ENCODE peak calls at places on chromosomes 5 and 9, in ten cellular contexts. X is gastrocnemius medialis, V is transverse colon, A is PC-9, J is epithelial cell of proximal tubule, Q is adrenal gland, H is ovary, K is mucosa of descending colon, D is A549, F is IMR-90. C is an unnamed sample.

GRCh38 chr5:23332650-23333251 is 174.7 kb upstream of the PRDM9 start:
- DNase-seq in X (no peak), V (no peak), A (no peak), J (no peak), Q (no peak), H (no peak), K (no peak), D (peak), F (no peak), C (no peak)

GRCh38 chr9:131173995-131174394 is 48.6 kb downstream of the NUP214 start:
- DNase-seq in X (no peak), V (no peak), A (no peak), J (no peak), Q (no peak), H (no peak), K (no peak), D (no peak), F (no peak), C (no peak)

GRCh38 chr5:170250810-170251317 is 18.1 kb downstream of the C5orf58 start:
- DNase-seq in X (no peak), V (no peak), A (no peak), J (no peak), Q (no peak), H (no peak), K (no peak), D (no peak), F (no peak), C (no peak)

GRCh38 chr5:88836195-88836838 is 46.7 kb downstream of the MEF2C start:
- DNase-seq in X (peak), V (no peak), A (no peak), J (no peak), Q (peak), H (peak), K (no peak), D (no peak), F (peak), C (no peak)

GRCh38 chr5:125412051-125412560 is 665.7 kb upstream of the ZNF608 start:
- DNase-seq in X (peak), V (peak), A (no peak), J (peak), Q (peak), H (no peak), K (no peak), D (no peak), F (no peak), C (peak)

GRCh38 chr5:163535290-163535689 is 29.9 kb downstream of the MAT2B start:
- DNase-seq in X (no peak), V (no peak), A (no peak), J (no peak), Q (no peak), H (no peak), K (no peak), D (no peak), F (no peak), C (no peak)

GRCh38 chr5:1067141-1068121 is 44.4 kb downstream of the SLC12A7 start:
- DNase-seq in X (no peak), V (no peak), A (no peak), J (no peak), Q (no peak), H (no peak), K (no peak), D (no peak), F (no peak), C (no peak)

GRCh38 chr9:113580041-113580953 is 116.8 kb downstream of the RGS3 start:
- DNase-seq in X (peak), V (peak), A (peak), J (no peak), Q (peak), H (no peak), K (peak), D (no peak), F (peak), C (peak)

GRCh38 chr5:116507941-116508655 is 66.5 kb downstream of the SEMA6A start:
- DNase-seq in X (no peak), V (no peak), A (no peak), J (no peak), Q (no peak), H (no peak), K (no peak), D (no peak), F (no peak), C (no peak)

GRCh38 chr5:130037905-130038304 is 133.6 kb downstream of the CHSY3 start:
- DNase-seq in X (no peak), V (no peak), A (no peak), J (no peak), Q (no peak), H (no peak), K (no peak), D (no peak), F (no peak), C (no peak)

GRCh38 chr5:140018096-140018481 is 25.0 kb downstream of the NRG2 start:
- DNase-seq in X (peak), V (no peak), A (no peak), J (no peak), Q (peak), H (no peak), K (no peak), D (no peak), F (no peak), C (no peak)

GRCh38 chr5:106097308-106097707 is 1573.4 kb downstream of the EFNA5 start:
- DNase-seq in X (no peak), V (no peak), A (no peak), J (no peak), Q (no peak), H (no peak), K (no peak), D (no peak), F (peak), C (no peak)

GRCh38 chr9:109914280-109915027 is 134.5 kb downstream of the PALM2AKAP2 start:
- DNase-seq in X (no peak), V (peak), A (no peak), J (peak), Q (no peak), H (no peak), K (no peak), D (no peak), F (peak), C (no peak)

GRCh38 chr5:89878140-89878570 is 531.4 kb downstream of the CETN3 start:
- DNase-seq in X (no peak), V (no peak), A (no peak), J (no peak), Q (no peak), H (no peak), K (no peak), D (no peak), F (peak), C (no peak)

GRCh38 chr5:115109840-115110239 is 59.9 kb downstream of the TRIM36 start:
- DNase-seq in X (no peak), V (no peak), A (no peak), J (no peak), Q (no peak), H (no peak), K (no peak), D (no peak), F (no peak), C (no peak)

GRCh38 chr5:176740702-176741565 is 69.4 kb upstream of the UNC5A start:
- DNase-seq in X (no peak), V (no peak), A (no peak), J (no peak), Q (no peak), H (no peak), K (no peak), D (no peak), F (no peak), C (no peak)

GRCh38 chr9:35812025-35812602 is at the start of gene SPAG8:
- DNase-seq in X (peak), V (peak), A (no peak), J (peak), Q (peak), H (peak), K (peak), D (peak), F (peak), C (peak)

GRCh38 chr9:35811364-35812024 is 568 bp downstream of the SPAG8 start:
- DNase-seq in X (peak), V (no peak), A (no peak), J (no peak), Q (peak), H (no peak), K (no peak), D (no peak), F (no peak), C (peak)

GRCh38 chr9:35814106-35814840 is 569 bp downstream of the HINT2 start:
- DNase-seq in X (peak), V (peak), A (peak), J (no peak), Q (peak), H (peak), K (peak), D (peak), F (peak), C (peak)

GRCh38 chr9:35814841-35815543 is at the start of gene HINT2:
- DNase-seq in X (peak), V (peak), A (peak), J (peak), Q (peak), H (peak), K (peak), D (peak), F (peak), C (peak)

GRCh38 chr9:35813434-35814105 is 1.3 kb downstream of the HINT2 start:
- DNase-seq in X (no peak), V (no peak), A (no peak), J (no peak), Q (no peak), H (no peak), K (no peak), D (peak), F (peak), C (no peak)
- TF ChIP-seq CTCF in X (no peak), V (no peak), A (peak), J (peak), Q (no peak), H (no peak), K (no peak), D (peak), F (peak), C (peak)

GRCh38 chr9:97386733-97387503 is 25.0 kb upstream of the TDRD7 start:
- DNase-seq in X (peak), V (peak), A (no peak), J (no peak), Q (peak), H (peak), K (peak), D (peak), F (peak), C (peak)
- TF ChIP-seq CTCF in X (peak), V (peak), A (peak), J (peak), Q (peak), H (peak), K (peak), D (peak), F (peak), C (peak)

DNA sequence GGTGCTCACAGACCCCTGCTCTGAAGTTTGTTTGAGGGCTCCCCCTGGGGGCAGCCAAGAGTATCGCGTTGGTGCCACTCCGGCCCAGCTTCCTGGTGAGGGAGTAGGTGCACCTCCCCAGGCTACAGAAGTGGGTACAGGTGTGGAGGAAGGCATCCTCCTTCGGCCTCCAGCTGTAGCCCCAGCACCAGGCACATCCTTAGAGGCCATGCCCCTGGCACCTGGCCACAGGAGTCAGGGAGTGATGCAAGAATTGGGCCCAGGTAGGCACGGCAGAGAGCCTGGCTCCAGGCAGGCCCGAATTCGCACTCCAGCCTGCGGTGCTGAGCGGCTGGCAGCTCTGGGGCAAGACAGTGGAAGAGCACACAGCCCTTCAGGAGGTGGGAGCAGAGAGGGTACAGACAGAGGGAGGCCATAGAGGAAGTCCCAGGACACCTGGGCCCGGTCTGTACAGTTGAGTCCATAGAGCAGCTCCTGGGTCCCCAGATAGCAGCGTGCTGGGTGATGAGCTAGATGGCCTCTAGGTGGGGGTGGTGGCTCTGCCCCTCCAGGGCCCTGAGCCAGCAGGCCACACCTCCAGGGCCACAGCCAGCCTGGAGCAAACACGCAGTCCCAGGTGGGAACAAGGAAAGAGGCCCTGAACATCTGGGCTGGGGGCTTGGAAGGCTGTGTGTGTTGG is 2.4 kb downstream of the SAPCD2 start:
- DNase-seq in X (peak), V (peak), A (peak), J (no peak), Q (peak), H (peak), K (peak), D (peak), F (peak), C (peak)
- TF ChIP-seq CTCF in X (peak), V (peak), A (peak), J (peak), Q (peak), H (peak), K (peak), D (peak), F (peak), C (peak)

DNA sequence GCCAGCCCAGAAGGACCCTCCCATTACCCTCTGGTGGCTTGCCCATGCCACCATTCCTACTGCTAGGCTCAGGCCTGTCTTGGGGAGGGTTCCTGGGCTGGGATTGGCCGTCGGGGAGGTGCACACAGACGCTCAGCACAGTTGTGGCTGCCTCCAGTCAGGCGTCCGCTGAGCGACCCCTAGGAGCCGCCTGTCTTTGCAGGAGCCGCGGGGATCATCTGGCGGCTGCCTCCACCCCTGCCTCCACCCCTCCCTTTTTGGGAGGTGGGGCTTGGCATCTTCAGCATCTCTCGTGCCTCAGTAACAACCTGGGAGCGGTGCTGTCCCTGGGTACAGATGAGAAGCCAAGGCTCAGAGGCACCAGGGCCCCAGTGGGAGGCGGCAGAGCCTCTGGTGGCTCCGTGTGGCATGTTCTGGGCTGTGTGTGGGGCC is 39.6 kb downstream of the RXRA start:
- DNase-seq in X (peak), V (peak), A (no peak), J (no peak), Q (peak), H (peak), K (no peak), D (peak), F (no peak), C (no peak)
- TF ChIP-seq CTCF in X (no peak), V (no peak), A (no peak), J (peak), Q (no peak), H (peak), K (no peak), D (no peak), F (peak), C (no peak)

GRCh38 chr9:15824310-15824709 is 271.5 kb downstream of the CCDC171 start:
- DNase-seq in X (no peak), V (no peak), A (no peak), J (no peak), Q (no peak), H (no peak), K (no peak), D (no peak), F (peak), C (no peak)
- TF ChIP-seq CTCF in X (no peak), V (no peak), A (peak), J (peak), Q (no peak), H (no peak), K (no peak), D (no peak), F (no peak), C (no peak)

DNA sequence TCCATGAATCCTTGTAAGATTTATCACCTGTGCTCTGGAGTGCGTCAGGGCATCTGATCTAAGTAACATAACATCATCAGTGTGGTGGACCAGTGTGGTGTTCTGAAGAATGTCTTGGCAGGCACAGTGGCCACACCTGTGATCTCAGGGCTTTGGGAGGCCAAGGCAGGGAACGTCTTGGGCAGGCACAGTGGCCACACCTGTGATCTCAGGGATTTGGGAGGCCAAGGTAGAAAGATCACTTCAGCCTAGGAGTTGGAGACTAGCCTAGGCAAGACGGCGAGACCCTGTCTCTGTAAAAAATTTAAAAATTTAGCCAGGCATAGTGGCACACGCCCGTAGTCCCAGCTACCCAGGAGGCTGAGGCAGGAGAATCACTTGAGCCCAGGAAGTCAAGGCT is 185.5 kb downstream of the CACNA1B start:
- DNase-seq in X (no peak), V (no peak), A (no peak), J (no peak), Q (no peak), H (no peak), K (no peak), D (no peak), F (no peak), C (no peak)
- TF ChIP-seq CTCF in X (no peak), V (no peak), A (no peak), J (no peak), Q (no peak), H (no peak), K (no peak), D (no peak), F (no peak), C (no peak)

GRCh38 chr9:27573699-27574265 is 501 bp upstream of the C9orf72 start:
- DNase-seq in X (peak), V (peak), A (peak), J (peak), Q (peak), H (peak), K (peak), D (peak), F (peak), C (peak)
- TF ChIP-seq CTCF in X (no peak), V (no peak), A (no peak), J (no peak), Q (no peak), H (no peak), K (no peak), D (no peak), F (no peak), C (no peak)

GRCh38 chr5:126538579-126538978 is 56.4 kb downstream of the ALDH7A1 start:
- DNase-seq in X (no peak), V (no peak), A (no peak), J (no peak), Q (no peak), H (no peak), K (no peak), D (no peak), F (no peak), C (no peak)

GRCh38 chr5:126534543-126534942 is 60.5 kb downstream of the ALDH7A1 start:
- DNase-seq in X (no peak), V (no peak), A (no peak), J (no peak), Q (no peak), H (no peak), K (no peak), D (no peak), F (no peak), C (no peak)

GRCh38 chr5:126535856-126536545 is 59.0 kb downstream of the ALDH7A1 start:
- DNase-seq in X (no peak), V (no peak), A (no peak), J (no peak), Q (no peak), H (no peak), K (no peak), D (no peak), F (no peak), C (no peak)

GRCh38 chr5:126540631-126541030 is 54.4 kb downstream of the ALDH7A1 start:
- DNase-seq in X (no peak), V (no peak), A (no peak), J (no peak), Q (no peak), H (no peak), K (no peak), D (no peak), F (no peak), C (no peak)

GRCh38 chr5:126536874-126537273 is 58.1 kb downstream of the ALDH7A1 start:
- DNase-seq in X (no peak), V (no peak), A (no peak), J (no peak), Q (no peak), H (no peak), K (no peak), D (no peak), F (no peak), C (no peak)
- TF ChIP-seq CTCF in X (no peak), V (no peak), A (no peak), J (no peak), Q (peak), H (no peak), K (no peak), D (no peak), F (peak), C (no peak)